ENCODE peak calls at places on chromosome 11, in nine cellular contexts. R, Y, M, G, A, I, K, J and Z are unnamed samples.

GRCh38 chr11:444397-445144 is 2.8 kb upstream of the ANO9 start:
- DNase-seq in R (no peak), Y (no peak), M (no peak), G (peak; percentile 41), A (peak; percentile 33), I (no peak), K (no peak), J (no peak), Z (no peak)

GRCh38 chr11:20964985-20965384 is 295.6 kb downstream of the NELL1 start:
- DNase-seq in R (no peak), Y (no peak), M (no peak), G (no peak), A (no peak), I (no peak), K (no peak), J (no peak), Z (no peak)

GRCh38 chr11:72111300-72111699 is 1.2 kb downstream of the ANAPC15 start:
- DNase-seq in R (no peak), Y (no peak), M (no peak), G (no peak), A (no peak), I (no peak), K (no peak), J (no peak), Z (no peak)

GRCh38 chr11:126917531-126918204 is 82.9 kb downstream of the KIRREL3 start:
- DNase-seq in R (no peak), Y (no peak), M (no peak), G (peak; percentile 87), A (peak; percentile 94), I (no peak), K (no peak), J (peak; percentile 58), Z (no peak)

GRCh38 chr11:45209480-45209879 is 63.0 kb downstream of the PRDM11 start:
- DNase-seq in R (no peak), Y (no peak), M (no peak), G (no peak), A (no peak), I (no peak), K (no peak), J (no peak), Z (no peak)

GRCh38 chr11:68687986-68688385 is 3.6 kb downstream of the GAL start:
- DNase-seq in R (no peak), Y (no peak), M (no peak), G (no peak), A (no peak), I (no peak), K (no peak), J (no peak), Z (no peak)

GRCh38 chr11:133191931-133192330 is 340.4 kb downstream of the OPCML start:
- DNase-seq in R (no peak), Y (no peak), M (no peak), G (no peak), A (no peak), I (no peak), K (no peak), J (no peak), Z (no peak)

GRCh38 chr11:47358731-47359051 is 6.2 kb upstream of the MYBPC3 start:
- DNase-seq in R (no peak), Y (no peak), M (no peak), G (no peak), A (no peak), I (no peak), K (no peak), J (no peak), Z (no peak)

GRCh38 chr11:19892387-19892786 is 179.8 kb downstream of the NAV2 start:
- DNase-seq in R (no peak), Y (no peak), M (no peak), G (no peak), A (peak; percentile 14), I (no peak), K (no peak), J (no peak), Z (no peak)

GRCh38 chr11:122007611-122008071 is 108.4 kb downstream of the BLID start:
- DNase-seq in R (no peak), Y (no peak), M (no peak), G (no peak), A (peak; percentile 32), I (no peak), K (no peak), J (no peak), Z (no peak)